ENCODE peak calls at places on chromosomes 4 and X, in ten cellular contexts. C is body of pancreas, Q is right lobe of liver, E is gastrocnemius medialis, Z is A549, Y is HCT116, J is upper lobe of left lung, U is HepG2, V is K562, B is IMR-90. H is an unnamed sample.

GRCh38 chr4:119939066-119939995 is 127.3 kb downstream of the MAD2L1 start:
- ATAC-seq in C (no peak), Q (no peak), U (no peak), Z (no peak), Y (no peak), V (no peak), B (peak; percentile 42), J (no peak), E (no peak), H (no peak)

GRCh38 chr4:153426207-153426886 is 39.8 kb upstream of the TMEM131L start:
- ATAC-seq in Q (no peak), E (no peak), C (no peak), J (no peak), Y (no peak), B (no peak), U (no peak), Z (no peak), V (no peak), H (no peak)

GRCh38 chr4:726816-727215 is 21.2 kb downstream of the PCGF3 start:
- ATAC-seq in Z (no peak), Q (peak; percentile 11), Y (no peak), U (no peak), V (peak; percentile 81), J (no peak), B (peak; percentile 40), E (peak; percentile 12), C (no peak), H (no peak)

GRCh38 chr4:140004580-140005314 is 149.2 kb downstream of the MAML3 start:
- ATAC-seq in Y (no peak), U (no peak), J (peak; percentile 70), C (peak; percentile 87), Q (peak; percentile 96), Z (no peak), V (no peak), E (peak; percentile 81), B (peak; percentile 86), H (peak; percentile 88)

GRCh38 chr4:113350576-113350975 is 301.1 kb downstream of the ANK2 start:
- ATAC-seq in Z (no peak), B (no peak), C (no peak), Y (no peak), J (no peak), E (no peak), V (no peak), U (no peak), Q (no peak), H (no peak)

GRCh38 chrX:9055354-9055753 is 21.4 kb upstream of the FAM9B start:
- ATAC-seq in J (no peak), C (no peak), Q (no peak), Y (no peak), Z (no peak), B (no peak), U (no peak), V (no peak), E (no peak), H (no peak)

GRCh38 chr4:8225290-8225625 is 26.2 kb downstream of the SH3TC1 start:
- ATAC-seq in C (no peak), V (no peak), B (no peak), U (peak; percentile 11), E (no peak), Y (no peak), Q (no peak), Z (no peak), J (no peak), H (no peak)

GRCh38 chr4:108465886-108466491 is 154.4 kb upstream of the RPL34 start:
- ATAC-seq in E (no peak), J (no peak), C (no peak), B (no peak), Q (no peak), Y (no peak), V (no peak), Z (no peak), U (no peak), H (no peak)

GRCh38 chrX:118729043-118729652 is 1.7 kb downstream of the IL13RA1 start:
- ATAC-seq in V (no peak), Z (no peak), E (no peak), U (no peak), C (no peak), B (no peak), Y (no peak), J (no peak), Q (no peak), H (no peak)

GRCh38 chrX:149948001-149948400 is 9.7 kb upstream of the EOLA2 start:
- ATAC-seq in Z (no peak), J (no peak), V (no peak), C (no peak), B (no peak), Q (no peak), U (no peak), E (no peak), Y (no peak), H (no peak)

GRCh38 chrX:31006027-31006426 is 65.8 kb downstream of the FTHL17 start:
- ATAC-seq in C (no peak), Z (no peak), V (no peak), Q (no peak), B (no peak), U (no peak), Y (no peak), J (no peak), E (no peak), H (no peak)

GRCh38 chr4:6869944-6870343 is 39.7 kb upstream of the TBC1D14 start:
- ATAC-seq in J (no peak), Q (no peak), C (no peak), E (no peak), B (peak; percentile 24), V (peak; percentile 21), U (no peak), Z (no peak), Y (no peak), H (no peak)

GRCh38 chrX:19869195-19869594 is 18.2 kb downstream of the SH3KBP1 start:
- ATAC-seq in V (no peak), Y (no peak), Z (no peak), C (no peak), B (no peak), U (no peak), E (no peak), J (no peak), Q (no peak), H (no peak)

GRCh38 chr4:113398441-113399143 is 349.1 kb downstream of the ANK2 start:
- ATAC-seq in B (no peak), J (peak; percentile 35), Y (no peak), C (no peak), E (no peak), Z (no peak), U (no peak), V (no peak), Q (no peak), H (no peak)

GRCh38 chr4:174217273-174218126 is 66.0 kb downstream of the FBXO8 start:
- ATAC-seq in J (no peak), Q (peak; percentile 51), E (no peak), Y (no peak), Z (peak; percentile 80), C (peak; percentile 20), B (peak; percentile 75), V (no peak), U (peak; percentile 81), H (no peak)

GRCh38 chr4:125316391-125316780 is 1.6 kb downstream of the FAT4 start:
- ATAC-seq in V (no peak), Q (peak; percentile 10), Z (peak; percentile 55), Y (no peak), U (no peak), B (peak; percentile 1), C (no peak), E (no peak), J (no peak), H (no peak)

GRCh38 chrX:24479924-24480722 is 15.0 kb downstream of the PDK3 start:
- ATAC-seq in E (no peak), Q (peak; percentile 75), J (peak; percentile 88), Z (no peak), C (no peak), V (no peak), B (no peak), U (no peak), Y (no peak), H (no peak)

GRCh38 chr4:159273126-159273438 is 170.2 kb downstream of the RAPGEF2 start:
- ATAC-seq in Y (no peak), J (no peak), Z (no peak), B (no peak), E (no peak), U (peak; percentile 48), V (peak; percentile 33), C (no peak), Q (peak; percentile 58), H (no peak)

GRCh38 chr4:39754309-39754708 is 56.4 kb downstream of the UBE2K start:
- ATAC-seq in C (no peak), E (no peak), Y (no peak), Q (no peak), B (no peak), J (no peak), U (no peak), Z (no peak), V (no peak), H (no peak)

GRCh38 chr4:22192302-22192645 is 243.7 kb upstream of the KCNIP4 start:
- ATAC-seq in U (no peak), B (no peak), E (no peak), Z (no peak), Q (no peak), Y (no peak), J (no peak), V (no peak), C (no peak), H (no peak)

GRCh38 chr4:52103314-52103713 is 52.2 kb downstream of the SPATA18 start:
- ATAC-seq in V (no peak), B (no peak), Q (no peak), C (no peak), Y (no peak), E (no peak), J (no peak), Z (no peak), U (peak; percentile 58), H (no peak)

GRCh38 chrX:68433155-68433980 is at the start of gene OPHN1:
- ATAC-seq in J (peak; percentile 95), Q (peak; percentile 92), V (peak; percentile 93), U (peak; percentile 91), B (peak; percentile 88), Y (peak; percentile 88), C (peak; percentile 93), Z (peak; percentile 97), E (peak; percentile 94), H (peak; percentile 93)
- TF ChIP-seq POLR2A in J (no peak), Q (no peak), V (peak; percentile 36), U (peak; percentile 16), B (no peak), Y (no peak), C (peak; percentile 20), Z (peak; percentile 58), E (peak; percentile 28), H (no peak)

GRCh38 chrX:135973548-135974278 is at the start of gene MMGT1:
- ATAC-seq in Z (peak; percentile 85), B (peak; percentile 73), U (peak; percentile 92), C (peak; percentile 90), J (peak; percentile 93), Y (peak; percentile 84), E (peak; percentile 93), V (peak; percentile 96), Q (peak; percentile 91), H (peak; percentile 89)
- TF ChIP-seq POLR2A in Z (peak; percentile 43), B (peak; percentile 56), U (peak; percentile 59), C (peak; percentile 29), J (no peak), Y (no peak), E (peak; percentile 41), V (peak; percentile 87), Q (peak; percentile 24), H (peak; percentile 45)

GRCh38 chrX:119760026-119760902 is 1.9 kb downstream of the SOWAHD start:
- ATAC-seq in Z (no peak), B (no peak), Q (no peak), J (no peak), U (no peak), V (no peak), C (no peak), Y (no peak), E (no peak), H (no peak)
- TF ChIP-seq POLR2A in Z (no peak), B (no peak), Q (no peak), J (no peak), U (no peak), V (no peak), C (no peak), Y (no peak), E (no peak), H (no peak)

GRCh38 chrX:103585421-103586313 is at the start of gene TCEAL4:
- ATAC-seq in B (peak; percentile 89), Z (peak; percentile 97), Y (peak; percentile 97), U (peak; percentile 96), E (peak; percentile 94), J (peak; percentile 78), C (peak; percentile 87), Q (peak; percentile 98), V (peak; percentile 88), H (peak; percentile 88)
- TF ChIP-seq POLR2A in B (no peak), Z (peak; percentile 50), Y (no peak), U (peak; percentile 69), E (peak; percentile 51), J (no peak), C (peak; percentile 17), Q (peak; percentile 18), V (no peak), H (peak; percentile 45)

H was measured in gastroesophageal sphincter.